ENCODE peak calls at places on chromosome X, in eight cellular contexts. H, J, T, P, S, X, N and Z are unnamed samples.

GRCh38 chrX:135931644-135932487 is 38.4 kb downstream of the SAGE1 start:
- DNase-seq in H (peak; percentile 66), N (no peak), T (peak; percentile 42), S (peak; percentile 15), J (peak; percentile 56), X (peak; percentile 64), P (no peak), Z (no peak)

GRCh38 chrX:39591099-39591498 is 506.7 kb downstream of the BCOR start:
- DNase-seq in S (no peak), J (no peak), P (no peak), X (no peak), T (no peak), N (no peak), H (no peak), Z (no peak)

GRCh38 chrX:140346711-140347110 is 158.2 kb downstream of the SOX3 start:
- DNase-seq in H (no peak), J (no peak), X (no peak), P (no peak), N (no peak), T (no peak), S (no peak), Z (no peak)

GRCh38 chrX:151713859-151714258 is 2.0 kb upstream of the FATE1 start:
- DNase-seq in P (no peak), T (peak; percentile 37), X (no peak), S (peak; percentile 19), N (no peak), J (no peak), H (peak; percentile 25), Z (no peak)

GRCh38 chrX:131987252-131987651 is 35.9 kb upstream of the STK26 start:
- DNase-seq in H (peak; percentile 51), X (no peak), J (no peak), N (no peak), S (no peak), P (no peak), T (no peak), Z (no peak)

GRCh38 chrX:39592776-39593175 is 505.0 kb downstream of the BCOR start:
- DNase-seq in S (peak; percentile 14), J (no peak), T (no peak), X (no peak), H (no peak), N (no peak), P (no peak), Z (no peak)

GRCh38 chrX:150547511-150548115 is 20.8 kb upstream of the MTM1 start:
- DNase-seq in H (peak; percentile 50), X (peak; percentile 66), S (peak; percentile 57), P (peak; percentile 85), N (peak; percentile 93), T (peak; percentile 48), J (peak; percentile 68), Z (no peak)

GRCh38 chrX:38654302-38654701 is 93.0 kb downstream of the TSPAN7 start:
- DNase-seq in J (no peak), S (peak; percentile 17), X (no peak), N (no peak), T (peak; percentile 21), H (peak; percentile 24), P (no peak), Z (no peak)

GRCh38 chrX:48751343-48751742 is 10.2 kb upstream of the GLOD5 start:
- DNase-seq in P (no peak), X (no peak), S (no peak), N (no peak), J (no peak), H (peak; percentile 23), T (no peak), Z (no peak)

GRCh38 chrX:47448165-47448806 is 34.7 kb downstream of the ZNF41 start:
- DNase-seq in H (no peak), J (no peak), S (no peak), N (no peak), T (no peak), X (no peak), P (no peak), Z (no peak)

GRCh38 chrX:16671005-16671404 is 21.0 kb downstream of the S100G start:
- DNase-seq in P (no peak), J (no peak), X (no peak), H (peak; percentile 27), S (no peak), T (peak; percentile 42), N (no peak), Z (no peak)

GRCh38 chrX:80766916-80767315 is 42.8 kb downstream of the BRWD3 start:
- DNase-seq in X (no peak), H (no peak), N (no peak), P (no peak), S (no peak), T (no peak), J (no peak), Z (no peak)

GRCh38 chrX:153880440-153880815 is 5.5 kb downstream of the L1CAM start:
- DNase-seq in P (no peak), T (no peak), S (no peak), H (no peak), J (no peak), X (no peak), N (peak; percentile 44), Z (no peak)

GRCh38 chrX:100648601-100649417 is 4.8 kb downstream of the SRPX2 start:
- DNase-seq in P (peak; percentile 27), H (no peak), J (peak; percentile 20), T (peak; percentile 14), N (no peak), X (no peak), S (peak; percentile 21), Z (no peak)

GRCh38 chrX:48684134-48684533 is 535 bp downstream of the WAS start:
- DNase-seq in H (no peak), P (no peak), J (no peak), S (no peak), X (no peak), N (peak; percentile 72), T (no peak), Z (no peak)

GRCh38 chrX:134868766-134869495 is 121.9 kb upstream of the SMIM10 start:
- DNase-seq in J (no peak), N (no peak), T (peak; percentile 12), P (no peak), S (no peak), H (no peak), X (no peak), Z (no peak)

GRCh38 chrX:30793075-30793766 is 95.8 kb downstream of the TAB3 start:
- DNase-seq in H (no peak), S (no peak), J (no peak), X (peak; percentile 15), T (no peak), N (no peak), P (no peak), Z (no peak)

GRCh38 chrX:129696463-129697155 is 41.9 kb upstream of the APLN start:
- DNase-seq in H (no peak), P (no peak), N (no peak), X (no peak), J (no peak), T (no peak), S (no peak), Z (no peak)

GRCh38 chrX:124393659-124394058 is 47.3 kb downstream of the SH2D1A start:
- DNase-seq in P (no peak), X (no peak), H (no peak), J (no peak), S (no peak), T (no peak), N (no peak), Z (no peak)

GRCh38 chrX:39633293-39633692 is 464.5 kb downstream of the BCOR start:
- DNase-seq in S (no peak), X (no peak), H (no peak), J (no peak), P (no peak), T (no peak), N (no peak), Z (no peak)

DNA sequence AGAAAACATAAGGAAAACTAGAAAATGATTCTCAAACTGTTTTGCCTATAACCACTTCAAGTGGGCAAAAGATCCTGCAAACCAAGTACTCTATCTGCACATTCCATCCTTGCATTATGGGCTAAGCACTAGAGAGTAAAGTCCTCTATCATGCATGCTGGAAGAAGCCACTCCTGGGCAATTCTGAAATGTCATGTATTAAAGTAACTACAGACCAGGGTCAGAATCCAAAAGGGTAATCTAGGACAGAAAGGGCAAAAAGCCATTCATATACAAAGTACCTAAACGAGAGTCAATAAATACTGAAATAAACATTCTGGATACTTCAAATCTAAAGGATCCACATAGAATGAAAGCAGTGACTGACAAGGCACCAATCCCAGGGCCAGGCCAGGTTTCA is 1.1 kb downstream of the SNX12 start:
- DNase-seq in N (no peak), X (no peak), T (no peak), S (no peak), J (no peak), H (no peak), P (no peak), Z (no peak)
- H3K9me3 ChIP-seq in N (no peaks in the 10 kb centered on the region), X (no peaks in the 10 kb centered on the region), T (no peaks in the 10 kb centered on the region), S (no peaks in the 10 kb centered on the region), J (no peaks in the 10 kb centered on the region), H (no peaks in the 10 kb centered on the region), P (no peaks in the 10 kb centered on the region), Z (no peaks in the 10 kb centered on the region)

GRCh38 chrX:44927398-44927797 is 54.4 kb downstream of the KDM6A start:
- DNase-seq in T (no peak), P (no peak), S (no peak), J (no peak), H (no peak), N (no peak), X (no peak), Z (no peak)
- H3K9me3 ChIP-seq in T (no peaks in the 10 kb centered on the region), P (no peaks in the 10 kb centered on the region), S (no peaks in the 10 kb centered on the region), J (no peaks in the 10 kb centered on the region), H (no peaks in the 10 kb centered on the region), N (no peaks in the 10 kb centered on the region), X (no peaks in the 10 kb centered on the region), Z (no peaks in the 10 kb centered on the region)

DNA sequence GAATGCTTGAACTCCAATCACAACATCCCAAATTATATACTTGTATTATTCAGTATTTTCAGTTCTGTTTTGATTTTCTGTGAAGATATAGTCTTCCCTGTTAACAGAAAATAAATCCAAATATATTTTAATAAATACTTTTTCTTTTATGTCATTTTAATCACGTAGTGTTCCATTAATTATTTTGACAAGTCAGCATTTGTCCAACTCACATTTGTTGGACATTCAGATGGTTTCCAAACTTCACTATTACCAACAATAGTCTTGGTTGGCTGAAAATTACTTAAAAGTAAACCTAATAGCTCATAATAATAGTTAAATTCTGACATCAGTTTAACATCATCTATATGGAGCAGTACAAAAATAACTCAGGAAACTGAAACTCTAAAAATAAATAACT is 60.7 kb upstream of the SPANXD start:
- DNase-seq in N (no peak), H (no peak), S (no peak), T (no peak), J (no peak), P (no peak), X (no peak), Z (no peak)
- H3K9me3 ChIP-seq in N (no peaks in the 10 kb centered on the region), H (no peaks in the 10 kb centered on the region), S (no peaks in the 10 kb centered on the region), T (no peaks in the 10 kb centered on the region), J (no peaks in the 10 kb centered on the region), P (no peaks in the 10 kb centered on the region), X (no peaks in the 10 kb centered on the region), Z (no peaks in the 10 kb centered on the region)

DNA sequence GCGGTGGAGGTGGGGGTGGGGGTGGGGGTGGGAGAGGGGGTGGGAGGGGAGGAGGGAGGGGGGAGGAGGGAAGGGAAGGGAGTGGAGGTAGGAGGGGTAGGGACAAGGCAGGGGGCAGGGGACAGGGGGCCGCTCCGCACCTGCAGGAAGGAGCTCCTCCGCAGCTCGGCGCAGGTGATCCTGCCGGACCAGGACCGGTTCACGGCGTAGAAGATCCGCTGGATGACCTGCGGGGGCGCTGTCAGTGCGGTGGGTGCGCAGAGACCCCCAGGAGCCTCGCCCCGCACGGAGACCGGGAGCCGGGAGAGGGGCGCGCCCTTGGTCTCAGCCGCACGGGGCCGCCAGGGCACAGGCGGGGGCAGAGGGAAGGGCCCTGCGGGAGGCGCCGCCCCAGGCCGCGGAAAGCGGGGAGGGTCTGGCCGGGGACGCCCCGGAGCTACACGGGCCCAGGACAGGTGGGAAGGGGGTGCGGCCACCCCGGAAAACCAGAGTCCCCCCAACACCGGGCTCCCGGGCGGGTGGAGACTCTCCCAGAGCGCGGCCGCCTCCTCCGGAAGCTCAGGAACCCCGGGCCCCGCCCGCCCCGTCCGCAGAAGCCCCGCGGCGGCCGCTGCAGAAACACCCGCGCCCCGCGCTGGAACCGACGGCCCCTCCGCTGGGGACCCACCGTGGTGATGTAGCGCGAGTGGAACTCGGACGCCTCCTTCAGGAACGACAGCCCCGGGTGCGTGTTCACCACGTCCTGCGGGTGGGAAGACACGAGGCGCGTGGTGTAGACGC is 27.6 kb upstream of the GTPBP6 start:
- DNase-seq in X (no peak), J (no peak), T (no peak), P (peak; percentile 21), S (no peak), H (no peak), N (peak; percentile 66), Z (no peak)
- H3K9me3 ChIP-seq in X (no peaks in the 10 kb centered on the region), J (no peaks in the 10 kb centered on the region), T (no peaks in the 10 kb centered on the region), P (no peaks in the 10 kb centered on the region), S (no peaks in the 10 kb centered on the region), H (no peaks in the 10 kb centered on the region), N (no peaks in the 10 kb centered on the region), Z (no peaks in the 10 kb centered on the region)